ENCODE peak calls at places on chromosomes 7 and 10, in ten cellular contexts. T is brain microvascular endothelial cell; B is CD8-positive, alpha-beta memory T cell; D is HCT116; L is small intestine; S is stomach; F is neuronal stem cell; C is neural progenitor cell; R is fibroblast of lung; A is astrocyte. H is an unnamed sample. For H3K36me3 and H3K27me3, the result is how much of the 10 kb centered on the place peaks cover.

GRCh38 chr7:30034501-30034900 is 6.3 kb downstream of the PLEKHA8 start:
- DNase-seq in T (no peak), B (no peak), D (no peak), L (no peak), S (no peak), F (no peak), C (no peak), R (no peak), A (no peak), H (no peak)

GRCh38 chr10:71763352-71764127 is 9.8 kb downstream of the VSIR start:
- DNase-seq in T (no peak), B (no peak), D (no peak), L (no peak), S (no peak), F (no peak), C (no peak), R (peak), A (no peak), H (no peak)

GRCh38 chr10:72375173-72375572 is 20.5 kb upstream of the DNAJB12 start:
- DNase-seq in T (no peak), B (no peak), D (no peak), L (no peak), S (no peak), F (no peak), C (peak), R (peak), A (peak), H (no peak)

GRCh38 chr10:70272925-70273316 is 10.9 kb downstream of the NPFFR1 start:
- DNase-seq in T (no peak), B (peak), D (no peak), L (peak), S (no peak), F (no peak), C (no peak), R (no peak), A (no peak), H (no peak)

GRCh38 chr7:80330434-80330833 is 181.4 kb downstream of the GNAT3 start:
- DNase-seq in T (no peak), B (no peak), D (no peak), L (no peak), S (no peak), F (no peak), C (no peak), R (peak), A (peak), H (no peak)

GRCh38 chr7:23680417-23681405 is 712 bp downstream of the FAM221A start:
- DNase-seq in T (peak), B (peak), D (no peak), L (peak), S (peak), F (peak), C (peak), R (peak), A (peak), H (peak)

GRCh38 chr10:115171392-115171960 is 78.3 kb downstream of the ATRNL1 start:
- DNase-seq in T (no peak), B (no peak), D (peak), L (no peak), S (no peak), F (peak), C (peak), R (peak), A (no peak), H (no peak)

GRCh38 chr7:98354511-98355249 is 46.2 kb downstream of the BAIAP2L1 start:
- DNase-seq in T (peak), B (no peak), D (peak), L (peak), S (peak), F (no peak), C (no peak), R (peak), A (peak), H (peak)

GRCh38 chr10:118057351-118057750 is 10.6 kb upstream of the RAB11FIP2 start:
- DNase-seq in T (no peak), B (no peak), D (no peak), L (no peak), S (no peak), F (no peak), C (peak), R (no peak), A (no peak), H (no peak)

GRCh38 chr7:158976849-158977593 is 120.7 kb downstream of the DYNC2I1 start:
- DNase-seq in T (peak), B (peak), D (peak), L (peak), S (peak), F (peak), C (peak), R (peak), A (peak), H (peak)

GRCh38 chr7:130366561-130366960 is 13.7 kb upstream of the CPA1 start:
- DNase-seq in T (no peak), B (no peak), D (no peak), L (no peak), S (no peak), F (no peak), C (no peak), R (peak), A (no peak), H (no peak)

GRCh38 chr10:69492746-69493462 is 41.6 kb downstream of the TSPAN15 start:
- DNase-seq in T (no peak), B (no peak), D (no peak), L (no peak), S (no peak), F (no peak), C (no peak), R (no peak), A (no peak), H (no peak)

GRCh38 chr7:41756783-41757182 is 53.9 kb upstream of the INHBA start:
- DNase-seq in T (no peak), B (no peak), D (no peak), L (no peak), S (no peak), F (no peak), C (no peak), R (no peak), A (no peak), H (no peak)

GRCh38 chr10:124231188-124232135 is 138.1 kb upstream of the CHST15 start:
- DNase-seq in T (no peak), B (peak), D (no peak), L (no peak), S (no peak), F (no peak), C (no peak), R (no peak), A (no peak), H (no peak)

GRCh38 chr10:23362879-23363787 is 18.5 kb upstream of the C10orf67 start:
- DNase-seq in T (no peak), B (peak), D (no peak), L (no peak), S (no peak), F (no peak), C (no peak), R (no peak), A (no peak), H (no peak)

GRCh38 chr10:70774810-70775678 is 10.1 kb downstream of the TBATA start:
- DNase-seq in T (no peak), B (no peak), D (no peak), L (no peak), S (peak), F (no peak), C (no peak), R (no peak), A (no peak), H (no peak)

GRCh38 chr10:119428789-119429188 is 113.7 kb downstream of the RGS10 start:
- DNase-seq in T (peak), B (no peak), D (no peak), L (no peak), S (no peak), F (no peak), C (no peak), R (peak), A (peak), H (no peak)

GRCh38 chr7:37083311-37084096 is 359.2 kb upstream of the AOAH start:
- DNase-seq in T (no peak), B (no peak), D (no peak), L (no peak), S (no peak), F (no peak), C (no peak), R (peak), A (peak), H (peak)

GRCh38 chr10:103442031-103442461 is 10.1 kb downstream of the CALHM2 start:
- DNase-seq in T (peak), B (no peak), D (no peak), L (no peak), S (no peak), F (no peak), C (no peak), R (peak), A (peak), H (no peak)

GRCh38 chr7:8217200-8218068 is 44.5 kb downstream of the ICA1 start:
- DNase-seq in T (peak), B (peak), D (peak), L (peak), S (no peak), F (peak), C (peak), R (peak), A (peak), H (no peak)

GRCh38 chr7:41010418-41010817 is 692.5 kb downstream of the INHBA start:
- DNase-seq in T (no peak), B (no peak), D (no peak), L (no peak), S (no peak), F (no peak), C (no peak), R (no peak), A (no peak), H (no peak)

GRCh38 chr10:119305860-119306513 is 98.6 kb downstream of the GRK5 start:
- DNase-seq in T (peak), B (peak), D (peak), L (peak), S (peak), F (no peak), C (no peak), R (peak), A (peak), H (peak)

DNA sequence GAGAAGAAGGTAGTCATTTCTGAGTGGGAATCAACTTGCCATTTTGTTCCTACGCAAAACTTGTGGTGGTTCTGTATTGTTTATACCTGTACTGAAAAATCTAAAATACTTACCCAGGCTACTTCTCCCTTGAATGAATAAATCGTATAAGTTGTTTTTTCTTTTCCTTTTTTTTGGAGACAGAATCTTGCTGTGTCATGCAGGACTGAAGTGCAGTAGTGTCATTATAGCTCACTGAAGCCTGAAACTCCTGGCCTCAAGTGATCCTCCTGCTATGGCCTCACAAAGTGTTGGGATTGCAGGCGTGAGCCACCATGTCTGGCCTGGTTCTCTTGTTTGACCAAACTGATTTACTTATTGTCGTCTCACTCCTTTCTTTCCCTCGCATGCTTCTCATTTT is 27.9 kb downstream of the LUC7L2 start:
- DNase-seq in T (no peak), B (no peak), D (no peak), L (no peak), S (no peak), F (no peak), C (no peak), R (no peak), A (no peak), H (no peak)
- H3K36me3 ChIP-seq in T (under half), B (under half), D (under half), L (under half), S (under half), F (under half), C (under half), R (under half), A (under half), H (under half)

GRCh38 chr7:147432068-147432467 is 1158.5 kb upstream of the C7orf33 start:
- DNase-seq in T (peak), B (no peak), D (no peak), L (no peak), S (no peak), F (peak), C (peak), R (peak), A (no peak), H (no peak)

GRCh38 chr7:147438216-147438615 is 1152.3 kb upstream of the C7orf33 start:
- DNase-seq in T (no peak), B (no peak), D (no peak), L (no peak), S (no peak), F (no peak), C (no peak), R (no peak), A (no peak), H (no peak)

DNA sequence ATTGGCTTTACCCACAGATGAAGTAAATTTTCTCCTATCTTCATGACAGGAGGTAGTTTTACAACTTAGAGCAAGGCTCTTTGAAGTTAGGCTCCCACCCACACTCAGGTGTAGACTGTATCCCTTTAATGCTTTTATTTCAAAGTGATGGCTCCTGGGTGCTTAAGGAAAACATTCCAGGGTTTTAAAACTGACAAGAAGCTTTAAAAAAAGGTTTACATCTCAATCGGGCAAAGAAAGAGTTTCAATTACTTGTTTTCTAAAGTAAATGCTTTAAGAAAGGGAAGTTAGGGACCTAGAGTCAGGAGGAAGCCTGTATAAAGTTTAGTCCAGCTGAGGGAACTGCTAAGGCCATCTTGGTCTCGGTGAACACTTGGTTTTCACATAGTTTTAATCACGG is 1153.8 kb upstream of the C7orf33 start:
- DNase-seq in T (no peak), B (no peak), D (no peak), L (no peak), S (no peak), F (no peak), C (no peak), R (no peak), A (no peak), H (no peak)
- H3K27me3 ChIP-seq in T (under half), B (under half), D (under half), L (under half), S (under half), F (under half), C (half or more), R (under half), A (under half), H (under half)

GRCh38 chr7:50352282-50352681 is 47.8 kb downstream of the IKZF1 start:
- DNase-seq in T (no peak), B (peak), D (no peak), L (no peak), S (no peak), F (no peak), C (no peak), R (no peak), A (no peak), H (no peak)
- H3K4me3 ChIP-seq in T (no peak), B (peak), D (no peak), L (no peak), S (no peak), F (no peak), C (no peak), R (no peak), A (no peak), H (no peak)

DNA sequence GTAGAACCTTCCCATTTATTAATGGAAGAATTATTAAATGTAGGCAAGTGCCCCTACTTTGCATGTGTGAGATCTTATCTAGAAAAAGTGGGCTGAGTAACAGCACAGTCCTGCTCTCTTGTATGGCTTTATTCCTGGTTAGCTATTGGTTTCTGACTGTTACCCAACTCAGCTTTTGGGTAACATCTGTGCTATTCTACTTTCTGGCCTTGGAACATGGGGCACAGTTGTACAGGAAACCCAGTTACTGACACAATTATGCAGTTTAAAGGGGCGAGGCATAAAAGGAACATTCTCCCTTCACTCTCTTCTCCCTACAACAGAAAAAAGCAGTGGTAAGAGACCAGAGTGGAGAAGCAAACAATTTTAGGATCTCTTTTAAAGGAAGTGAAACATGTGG is 16.1 kb downstream of the NUDT5 start:
- DNase-seq in T (no peak), B (no peak), D (no peak), L (no peak), S (no peak), F (no peak), C (no peak), R (no peak), A (no peak), H (no peak)
- H3K36me3 ChIP-seq in T (under half), B (under half), D (under half), L (under half), S (under half), F (under half), C (under half), R (under half), A (under half), H (half or more)

GRCh38 chr7:127251458-127252379 is 1.0 kb downstream of the GRM8 start:
- DNase-seq in T (no peak), B (no peak), D (no peak), L (no peak), S (no peak), F (peak), C (peak), R (no peak), A (no peak), H (no peak)
- H3K27me3 ChIP-seq in T (under half), B (under half), D (half or more), L (under half), S (half or more), F (under half), C (half or more), R (under half), A (half or more), H (under half)

DNA sequence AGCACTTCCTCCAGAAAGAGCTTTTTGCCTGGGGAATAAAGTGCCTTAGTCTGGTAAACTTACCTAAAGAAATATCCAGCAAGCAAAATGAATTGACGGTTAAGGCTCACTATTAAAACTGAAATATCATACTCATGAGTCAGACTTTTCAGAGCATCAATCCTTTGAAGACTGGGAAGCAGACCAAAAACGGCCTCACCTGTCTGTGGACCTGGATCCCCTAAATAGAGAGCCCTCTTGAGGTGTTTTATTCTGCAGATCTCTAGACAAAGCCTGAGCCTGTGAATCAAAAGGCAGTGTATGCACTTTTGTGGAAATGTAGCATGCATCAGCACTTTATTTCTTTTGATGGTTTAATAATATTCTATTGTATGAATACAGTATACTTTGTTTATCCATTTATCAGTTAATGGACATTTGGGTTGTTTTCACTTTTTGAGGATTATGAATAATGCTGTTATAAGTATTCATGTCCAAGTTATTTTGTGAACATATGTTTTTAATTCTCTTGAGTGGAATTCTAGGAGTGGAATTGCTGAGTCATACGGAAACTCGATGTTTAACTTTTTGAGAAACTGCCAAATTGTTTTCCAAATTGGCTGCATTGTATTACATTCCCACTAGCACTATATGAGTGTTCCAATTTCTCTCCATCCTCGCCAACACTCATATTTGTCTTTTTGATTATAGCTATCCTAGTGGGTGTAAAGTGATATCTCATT is 449.0 kb upstream of the IGFBP3 start:
- DNase-seq in T (peak), B (no peak), D (peak), L (no peak), S (no peak), F (no peak), C (no peak), R (peak), A (peak), H (no peak)
- H3K4me3 ChIP-seq in T (no peak), B (no peak), D (no peak), L (no peak), S (no peak), F (no peak), C (no peak), R (no peak), A (no peak), H (no peak)

DNA sequence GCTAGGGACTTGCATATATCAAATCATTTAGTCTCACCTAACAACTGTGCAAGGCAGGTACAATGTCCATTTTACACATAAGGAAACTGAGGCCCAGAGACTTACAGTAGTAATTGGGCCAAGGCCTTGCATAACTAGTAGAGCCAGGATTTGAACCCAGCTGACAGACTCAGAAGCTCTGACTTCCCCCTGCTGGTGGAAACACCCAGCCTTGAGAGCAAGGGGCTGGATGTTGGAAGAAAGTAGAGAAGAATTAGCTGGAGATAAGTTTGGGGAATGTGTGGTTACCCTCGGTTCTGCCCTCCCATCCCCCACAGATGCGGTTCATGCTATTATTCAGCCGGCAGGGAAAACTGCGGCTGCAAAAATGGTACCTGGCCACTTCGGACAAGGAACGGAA is 2.0 kb downstream of the AP1S1 start:
- DNase-seq in T (no peak), B (no peak), D (no peak), L (no peak), S (no peak), F (no peak), C (no peak), R (no peak), A (no peak), H (no peak)
- H3K36me3 ChIP-seq in T (under half), B (under half), D (under half), L (under half), S (under half), F (under half), C (under half), R (under half), A (under half), H (under half)

DNA sequence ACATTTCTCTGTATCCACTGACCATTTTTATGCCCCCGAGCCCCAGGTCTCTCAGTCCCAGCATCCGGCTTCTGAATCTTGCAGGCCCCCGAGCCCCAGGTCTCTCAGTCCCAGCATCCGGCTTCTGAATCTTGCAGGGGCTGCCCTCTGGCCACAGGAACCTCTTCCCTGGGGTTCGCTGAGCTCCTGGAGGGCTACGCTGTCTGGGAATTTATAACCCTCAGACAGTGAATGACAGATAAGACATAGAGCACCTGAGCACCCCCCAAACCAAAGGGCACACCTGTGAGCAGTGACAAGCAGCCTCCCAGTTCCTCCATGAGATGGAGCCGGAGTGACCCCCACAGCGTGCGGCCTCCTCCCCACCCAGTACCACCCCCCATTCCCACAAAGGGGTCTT is 57.8 kb upstream of the FAM20C start:
- DNase-seq in T (no peak), B (no peak), D (no peak), L (no peak), S (no peak), F (no peak), C (no peak), R (no peak), A (no peak), H (no peak)
- H3K27me3 ChIP-seq in T (under half), B (under half), D (under half), L (under half), S (under half), F (under half), C (under half), R (under half), A (under half), H (under half)

GRCh38 chr7:27193335-27194001 is 6.4 kb downstream of the HOXA13 start:
- DNase-seq in T (no peak), B (no peak), D (no peak), L (no peak), S (no peak), F (no peak), C (peak), R (no peak), A (no peak), H (no peak)
- H3K4me3 ChIP-seq in T (no peak), B (no peak), D (no peak), L (peak), S (peak), F (no peak), C (no peak), R (no peak), A (no peak), H (no peak)

H was measured in MG63.